ENCODE peak calls at places on chromosomes 5 and 9, in four cellular contexts. One of them, this sample, is unnamed.
A peak's percentile ranks its signal among the peaks of the same experiment; 100 is the strongest.

GRCh38 chr9:4146293-4146692 is 153.6 kb downstream of the GLIS3 start:
- DNase-seq in neural progenitor cell: no peak
- DNase-seq in PC-9: no peak
- DNase-seq in HCT116: no peak
- DNase-seq in this sample: no peak

GRCh38 chr9:89614319-89614892 is 9.6 kb downstream of the GADD45G start:
- DNase-seq in HCT116: no peak
- DNase-seq in PC-9: no peak
- DNase-seq in neural progenitor cell: no peak
- DNase-seq in this sample: no peak

GRCh38 chr9:90485028-90485427 is 157.6 kb downstream of the DIRAS2 start:
- DNase-seq in HCT116: no peak
- DNase-seq in neural progenitor cell: no peak
- DNase-seq in PC-9: no peak
- DNase-seq in this sample: no peak

GRCh38 chr9:112348257-112348992 is 15.0 kb upstream of the PTBP3 start:
- DNase-seq in neural progenitor cell: peak; percentile 47
- DNase-seq in PC-9: no peak
- DNase-seq in HCT116: no peak
- DNase-seq in this sample: peak; percentile 64

GRCh38 chr5:1875843-1876671 is 6.7 kb downstream of the IRX4 start:
- DNase-seq in HCT116: no peak
- DNase-seq in PC-9: no peak
- DNase-seq in neural progenitor cell: peak; percentile 74
- DNase-seq in this sample: peak; percentile 66

GRCh38 chr5:91125916-91126315 is 257.2 kb downstream of the ARRDC3 start:
- DNase-seq in HCT116: no peak
- DNase-seq in neural progenitor cell: no peak
- DNase-seq in PC-9: peak; percentile 55
- DNase-seq in this sample: no peak

GRCh38 chr9:76878933-76879332 is 27.0 kb downstream of the PRUNE2 start:
- DNase-seq in PC-9: no peak
- DNase-seq in HCT116: no peak
- DNase-seq in neural progenitor cell: no peak
- DNase-seq in this sample: no peak

GRCh38 chr9:135850737-135851136 is 56.6 kb downstream of the CAMSAP1 start:
- DNase-seq in HCT116: no peak
- DNase-seq in PC-9: no peak
- DNase-seq in neural progenitor cell: no peak
- DNase-seq in this sample: no peak

GRCh38 chr5:97046270-97046982 is 96.0 kb downstream of the LIX1 start:
- DNase-seq in neural progenitor cell: no peak
- DNase-seq in PC-9: no peak
- DNase-seq in HCT116: no peak
- DNase-seq in this sample: peak; percentile 27

GRCh38 chr5:76794871-76795270 is 24.0 kb upstream of the F2RL1 start:
- DNase-seq in HCT116: no peak
- DNase-seq in neural progenitor cell: no peak
- DNase-seq in PC-9: peak; percentile 81
- DNase-seq in this sample: no peak

GRCh38 chr5:57595530-57596098 is 113.0 kb upstream of the ACTBL2 start:
- DNase-seq in PC-9: no peak
- DNase-seq in HCT116: no peak
- DNase-seq in neural progenitor cell: no peak
- DNase-seq in this sample: no peak

GRCh38 chr5:32251864-32252458 is 60.8 kb downstream of the MTMR12 start:
- DNase-seq in neural progenitor cell: no peak
- DNase-seq in HCT116: no peak
- DNase-seq in PC-9: no peak
- DNase-seq in this sample: no peak

GRCh38 chr5:52892242-52892878 is 96.8 kb upstream of the ITGA2 start:
- DNase-seq in neural progenitor cell: no peak
- DNase-seq in PC-9: no peak
- DNase-seq in HCT116: no peak
- DNase-seq in this sample: no peak

GRCh38 chr5:398475-399295 is 44.3 kb upstream of the EXOC3 start:
- DNase-seq in neural progenitor cell: no peak
- DNase-seq in HCT116: no peak
- DNase-seq in PC-9: no peak
- DNase-seq in this sample: peak; percentile 60

GRCh38 chr5:169018980-169019379 is 282.0 kb downstream of the SLIT3 start:
- DNase-seq in neural progenitor cell: no peak
- DNase-seq in PC-9: no peak
- DNase-seq in HCT116: no peak
- DNase-seq in this sample: no peak

GRCh38 chr9:115132648-115133047 is 14.7 kb upstream of the TNC start:
- DNase-seq in PC-9: no peak
- DNase-seq in neural progenitor cell: no peak
- DNase-seq in HCT116: no peak
- DNase-seq in this sample: peak; percentile 28

GRCh38 chr5:135015942-135016341 is 18.1 kb downstream of the PITX1 start:
- DNase-seq in HCT116: no peak
- DNase-seq in neural progenitor cell: no peak
- DNase-seq in PC-9: no peak
- DNase-seq in this sample: no peak

GRCh38 chr9:84867171-84867570 is 197.6 kb downstream of the NTRK2 start:
- DNase-seq in PC-9: no peak
- DNase-seq in HCT116: no peak
- DNase-seq in neural progenitor cell: no peak
- DNase-seq in this sample: no peak

GRCh38 chr5:76782444-76782843 is 36.4 kb upstream of the F2RL1 start:
- DNase-seq in neural progenitor cell: no peak
- DNase-seq in PC-9: no peak
- DNase-seq in HCT116: no peak
- DNase-seq in this sample: no peak

GRCh38 chr9:99878651-99879050 is 27.8 kb upstream of the STX17 start:
- DNase-seq in neural progenitor cell: no peak
- DNase-seq in PC-9: no peak
- DNase-seq in HCT116: no peak
- DNase-seq in this sample: no peak

GRCh38 chr5:169861934-169862333 is 118.4 kb downstream of the INSYN2B start:
- DNase-seq in neural progenitor cell: no peak
- DNase-seq in HCT116: no peak
- DNase-seq in PC-9: no peak
- DNase-seq in this sample: no peak

GRCh38 chr9:72977670-72978069 is 24.8 kb upstream of the ALDH1A1 start:
- DNase-seq in HCT116: no peak
- DNase-seq in PC-9: no peak
- DNase-seq in neural progenitor cell: no peak
- DNase-seq in this sample: no peak

GRCh38 chr9:115167175-115167574 is 49.2 kb upstream of the TNC start:
- DNase-seq in neural progenitor cell: no peak
- DNase-seq in PC-9: peak; percentile 75
- DNase-seq in HCT116: no peak
- DNase-seq in this sample: no peak

GRCh38 chr9:112249277-112249676 is 74.2 kb upstream of the SUSD1 start:
- DNase-seq in neural progenitor cell: no peak
- DNase-seq in HCT116: no peak
- DNase-seq in PC-9: peak; percentile 61
- DNase-seq in this sample: no peak

GRCh38 chr5:147892696-147893296 is 13.5 kb downstream of the C5orf46 start:
- DNase-seq in HCT116: peak; percentile 16
- DNase-seq in neural progenitor cell: peak; percentile 3
- DNase-seq in PC-9: peak; percentile 87
- DNase-seq in this sample: peak; percentile 75

GRCh38 chr5:174008922-174009321 is 20.0 kb downstream of the C5orf47 start:
- DNase-seq in neural progenitor cell: no peak
- DNase-seq in PC-9: no peak
- DNase-seq in HCT116: no peak
- DNase-seq in this sample: no peak

GRCh38 chr9:110257097-110257955 is 1.0 kb upstream of the TXN start:
- DNase-seq in HCT116: no peak
- DNase-seq in PC-9: peak; percentile 54
- DNase-seq in neural progenitor cell: peak; percentile 50
- DNase-seq in this sample: peak; percentile 31

GRCh38 chr5:42840279-42840678 is 28.6 kb upstream of the SELENOP start:
- DNase-seq in HCT116: no peak
- DNase-seq in neural progenitor cell: no peak
- DNase-seq in PC-9: no peak
- DNase-seq in this sample: no peak

GRCh38 chr5:149833116-149833827 is 103.2 kb downstream of the PPARGC1B start:
- DNase-seq in PC-9: no peak
- DNase-seq in HCT116: no peak
- DNase-seq in neural progenitor cell: no peak
- DNase-seq in this sample: no peak

GRCh38 chr5:7904170-7904569 is 35.2 kb downstream of the MTRR start:
- DNase-seq in PC-9: peak; percentile 75
- DNase-seq in HCT116: no peak
- DNase-seq in neural progenitor cell: no peak
- DNase-seq in this sample: no peak

GRCh38 chr9:36113999-36114398 is 22.5 kb upstream of the GLIPR2 start:
- DNase-seq in PC-9: no peak
- DNase-seq in neural progenitor cell: no peak
- DNase-seq in HCT116: no peak
- DNase-seq in this sample: no peak

GRCh38 chr9:36112516-36112915 is 24.0 kb upstream of the GLIPR2 start:
- DNase-seq in PC-9: no peak
- DNase-seq in HCT116: no peak
- DNase-seq in neural progenitor cell: no peak
- DNase-seq in this sample: no peak

DNA sequence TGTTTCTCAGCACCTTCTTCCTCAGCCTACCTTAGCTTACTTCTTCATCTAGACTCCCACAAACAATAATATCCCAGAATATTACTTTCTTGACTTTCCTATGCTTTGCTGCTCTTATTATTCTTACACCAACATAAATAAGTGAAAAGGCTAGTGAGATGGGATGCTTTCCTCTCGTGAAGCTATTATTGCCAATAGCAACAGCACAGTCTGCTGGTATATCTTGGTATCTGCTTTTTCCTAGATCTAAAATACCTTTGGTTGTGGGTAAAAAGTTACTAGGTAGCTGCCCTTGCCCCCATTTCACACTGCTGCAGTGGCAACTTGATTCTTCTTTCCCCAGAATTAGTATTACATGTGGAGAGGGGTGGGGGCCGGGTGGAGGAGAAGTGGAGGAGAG is 26.1 kb upstream of the GLIPR2 start:
- DNase-seq in PC-9: no peak
- DNase-seq in neural progenitor cell: no peak
- DNase-seq in HCT116: no peak
- DNase-seq in this sample: no peak
- TF ChIP-seq CTCF in PC-9: no peak
- TF ChIP-seq CTCF in neural progenitor cell: no peak
- TF ChIP-seq CTCF in HCT116: no peak
- TF ChIP-seq CTCF in this sample: peak; percentile 22

GRCh38 chr5:45774528-45774927 is 78.3 kb upstream of the HCN1 start:
- DNase-seq in neural progenitor cell: no peak
- DNase-seq in HCT116: no peak
- DNase-seq in PC-9: no peak
- DNase-seq in this sample: peak; percentile 26
- TF ChIP-seq CTCF in neural progenitor cell: peak; percentile 49
- TF ChIP-seq CTCF in HCT116: peak; percentile 49
- TF ChIP-seq CTCF in PC-9: peak; percentile 75
- TF ChIP-seq CTCF in this sample: no peak

GRCh38 chr9:129456549-129457324 is 164.2 kb downstream of the C9orf50 start:
- DNase-seq in HCT116: no peak
- DNase-seq in neural progenitor cell: no peak
- DNase-seq in PC-9: no peak
- DNase-seq in this sample: no peak

GRCh38 chr9:129453734-129454133 is 167.2 kb downstream of the C9orf50 start:
- DNase-seq in PC-9: no peak
- DNase-seq in HCT116: no peak
- DNase-seq in neural progenitor cell: no peak
- DNase-seq in this sample: no peak

GRCh38 chr9:129457325-129457779 is 163.5 kb downstream of the C9orf50 start:
- DNase-seq in neural progenitor cell: no peak
- DNase-seq in PC-9: no peak
- DNase-seq in HCT116: no peak
- DNase-seq in this sample: no peak

GRCh38 chr9:129455151-129455995 is 165.5 kb downstream of the C9orf50 start:
- DNase-seq in PC-9: no peak
- DNase-seq in neural progenitor cell: no peak
- DNase-seq in HCT116: no peak
- DNase-seq in this sample: peak; percentile 18

DNA sequence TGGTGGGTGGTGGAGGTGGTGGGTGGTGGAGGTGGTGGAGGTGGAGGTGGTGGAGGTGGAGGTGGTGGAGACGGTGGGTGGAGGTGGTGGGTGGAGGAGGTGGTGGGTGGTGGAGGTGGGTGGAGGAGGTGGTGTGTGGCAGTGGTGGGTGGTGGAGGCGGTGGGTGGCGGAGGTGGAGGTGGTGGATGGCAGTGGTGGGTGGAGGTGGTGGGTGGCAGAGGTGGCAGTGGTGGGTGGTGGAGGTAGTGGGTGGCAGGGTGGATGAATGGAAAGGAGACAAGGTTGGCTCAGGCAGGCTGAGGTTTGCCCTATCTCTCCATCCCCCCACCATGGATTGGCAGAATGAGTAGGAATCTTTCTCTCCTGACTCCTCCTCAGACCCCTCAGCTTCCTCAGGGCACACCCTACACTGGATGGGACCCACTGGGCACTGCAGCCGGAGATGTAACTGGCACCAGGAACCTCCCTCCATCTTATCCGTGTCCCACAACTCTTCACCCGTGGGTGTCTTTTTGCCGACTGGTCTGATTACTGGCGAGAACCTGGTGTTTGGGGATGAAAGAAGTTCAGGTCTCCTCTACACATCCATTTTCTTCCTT is 166.3 kb downstream of the C9orf50 start:
- DNase-seq in neural progenitor cell: no peak
- DNase-seq in PC-9: no peak
- DNase-seq in HCT116: no peak
- DNase-seq in this sample: no peak
- TF ChIP-seq CTCF in neural progenitor cell: no peak
- TF ChIP-seq CTCF in PC-9: no peak
- TF ChIP-seq CTCF in HCT116: no peak
- TF ChIP-seq CTCF in this sample: no peak

GRCh38 chr9:124399999-124400940 is 15.0 kb downstream of the PSMB7 start:
- DNase-seq in HCT116: no peak
- DNase-seq in PC-9: no peak
- DNase-seq in neural progenitor cell: peak; percentile 48
- DNase-seq in this sample: no peak

GRCh38 chr9:124398191-124398590 is 17.1 kb downstream of the PSMB7 start:
- DNase-seq in neural progenitor cell: peak; percentile 71
- DNase-seq in HCT116: no peak
- DNase-seq in PC-9: no peak
- DNase-seq in this sample: no peak

GRCh38 chr9:124403246-124403645 is 12.0 kb downstream of the PSMB7 start:
- DNase-seq in neural progenitor cell: no peak
- DNase-seq in PC-9: no peak
- DNase-seq in HCT116: no peak
- DNase-seq in this sample: no peak

GRCh38 chr9:124395826-124396225 is 19.4 kb downstream of the PSMB7 start:
- DNase-seq in PC-9: no peak
- DNase-seq in HCT116: no peak
- DNase-seq in neural progenitor cell: no peak
- DNase-seq in this sample: no peak

GRCh38 chr9:124399323-124399962 is 15.8 kb downstream of the PSMB7 start:
- DNase-seq in PC-9: no peak
- DNase-seq in HCT116: no peak
- DNase-seq in neural progenitor cell: peak; percentile 80
- DNase-seq in this sample: peak; percentile 64
- TF ChIP-seq CTCF in PC-9: no peak
- TF ChIP-seq CTCF in HCT116: no peak
- TF ChIP-seq CTCF in neural progenitor cell: peak; percentile 30
- TF ChIP-seq CTCF in this sample: no peak

GRCh38 chr9:30160570-30160969 is 2223.9 kb upstream of the ACO1 start:
- DNase-seq in HCT116: no peak
- DNase-seq in neural progenitor cell: no peak
- DNase-seq in PC-9: no peak
- DNase-seq in this sample: no peak
- TF ChIP-seq CTCF in HCT116: no peak
- TF ChIP-seq CTCF in neural progenitor cell: no peak
- TF ChIP-seq CTCF in PC-9: no peak
- TF ChIP-seq CTCF in this sample: no peak

This sample was measured in GM23338.